ENCODE peak calls at places on chromosomes 13 and 19, in ten cellular contexts. M, U, C, J, Z, L, S, I, A and H are unnamed samples.

GRCh38 chr19:43699506-43700367 is 16.1 kb upstream of the IRGC start:
- DNase-seq in U (peak; percentile 41), Z (no peak), C (no peak), S (no peak), J (no peak), M (peak; percentile 36), I (peak; percentile 76), L (no peak), A (peak; percentile 54), H (peak; percentile 64)

GRCh38 chr19:11693505-11694499 is 44.9 kb downstream of the ZNF823 start:
- DNase-seq in Z (no peak), L (peak; percentile 92), A (peak; percentile 93), S (no peak), C (no peak), M (no peak), U (no peak), I (no peak), J (no peak), H (peak; percentile 68)

GRCh38 chr19:18223860-18224524 is 2.2 kb downstream of the PDE4C start:
- DNase-seq in A (peak; percentile 23), M (peak; percentile 72), C (peak; percentile 50), Z (no peak), I (peak; percentile 85), U (peak; percentile 49), J (peak; percentile 39), S (peak; percentile 51), L (no peak), H (peak; percentile 45)

GRCh38 chr19:903266-903797 is 9.7 kb downstream of the R3HDM4 start:
- DNase-seq in M (no peak), I (no peak), Z (no peak), J (no peak), C (no peak), L (no peak), A (no peak), S (no peak), U (no peak), H (peak; percentile 93)

GRCh38 chr19:4533334-4533733 is 1.7 kb downstream of the PLIN5 start:
- DNase-seq in A (no peak), C (no peak), S (no peak), M (no peak), J (no peak), I (no peak), Z (no peak), L (no peak), U (no peak), H (no peak)

GRCh38 chr13:111917086-111917485 is 149.9 kb upstream of the SOX1 start:
- DNase-seq in A (no peak), S (no peak), C (no peak), M (no peak), J (no peak), U (no peak), L (no peak), I (no peak), Z (no peak), H (no peak)

GRCh38 chr19:18531485-18531884 is 9.6 kb upstream of the ELL start:
- DNase-seq in A (no peak), Z (no peak), M (no peak), L (no peak), I (no peak), U (no peak), S (no peak), J (no peak), C (no peak), H (no peak)

GRCh38 chr19:47421844-47422395 is 2.6 kb upstream of the MEIS3 start:
- DNase-seq in M (no peak), Z (no peak), J (no peak), S (no peak), A (peak; percentile 27), C (no peak), L (no peak), I (no peak), U (no peak), H (peak; percentile 73)

GRCh38 chr19:8421484-8422461 is 8.7 kb downstream of the MARCHF2 start:
- DNase-seq in Z (no peak), I (no peak), C (no peak), M (no peak), L (no peak), U (no peak), S (no peak), J (no peak), A (no peak), H (no peak)